ENCODE peak calls at places on chromosomes 5 and 9, in eight cellular contexts. Y, W, I, R, J, Q, F and V are unnamed samples.

GRCh38 chr5:172853355-172853975 is 19.4 kb downstream of the ERGIC1 start:
- ATAC-seq in Y (peak; percentile 25), W (peak; percentile 62), I (no peak), R (no peak), J (no peak), Q (no peak), F (no peak), V (no peak)

GRCh38 chr5:78964889-78965288 is 20.2 kb downstream of the ARSB start:
- ATAC-seq in Y (peak; percentile 64), W (peak; percentile 88), I (no peak), R (no peak), J (no peak), Q (no peak), F (peak; percentile 86), V (peak; percentile 57)

GRCh38 chr5:141330299-141331080 is at the start of gene PCDHGA1:
- ATAC-seq in Y (peak; percentile 31), W (no peak), I (peak; percentile 59), R (no peak), J (peak; percentile 50), Q (peak; percentile 44), F (peak; percentile 64), V (no peak)

GRCh38 chr9:136670571-136671253 is 8.0 kb downstream of the EGFL7 start:
- ATAC-seq in Y (no peak), W (no peak), I (no peak), R (no peak), J (no peak), Q (no peak), F (no peak), V (no peak)

GRCh38 chr9:92426501-92426900 is 2.2 kb upstream of the OMD start:
- ATAC-seq in Y (no peak), W (no peak), I (no peak), R (no peak), J (no peak), Q (no peak), F (no peak), V (no peak)

GRCh38 chr9:108062680-108063079 is 573.1 kb upstream of the KLF4 start:
- ATAC-seq in Y (no peak), W (no peak), I (no peak), R (no peak), J (no peak), Q (no peak), F (no peak), V (no peak)

GRCh38 chr9:110116543-110116885 is 91.4 kb downstream of the C9orf152 start:
- ATAC-seq in Y (no peak), W (peak; percentile 63), I (no peak), R (no peak), J (no peak), Q (no peak), F (no peak), V (no peak)

GRCh38 chr5:20972419-20972925 is 984.5 kb upstream of the CDH18 start:
- ATAC-seq in Y (peak; percentile 79), W (peak; percentile 85), I (no peak), R (no peak), J (no peak), Q (no peak), F (peak; percentile 87), V (peak; percentile 83)

GRCh38 chr9:36993933-36994764 is 39.9 kb downstream of the PAX5 start:
- ATAC-seq in Y (no peak), W (no peak), I (peak; percentile 24), R (no peak), J (no peak), Q (no peak), F (no peak), V (peak; percentile 36)

GRCh38 chr9:110602281-110602680 is 22.7 kb upstream of the SVEP1 start:
- ATAC-seq in Y (no peak), W (no peak), I (no peak), R (no peak), J (no peak), Q (no peak), F (no peak), V (peak; percentile 99)

GRCh38 chr5:149887622-149888183 is 56.9 kb downstream of the PDE6A start:
- ATAC-seq in Y (peak; percentile 29), W (no peak), I (no peak), R (no peak), J (no peak), Q (no peak), F (peak; percentile 49), V (no peak)

GRCh38 chr5:16544607-16545374 is 72.0 kb downstream of the RETREG1 start:
- ATAC-seq in Y (peak; percentile 60), W (no peak), I (no peak), R (no peak), J (no peak), Q (no peak), F (peak; percentile 75), V (no peak)

GRCh38 chr5:179795049-179795862 is 1.5 kb downstream of the LTC4S start:
- ATAC-seq in Y (peak; percentile 32), W (no peak), I (no peak), R (peak; percentile 2), J (no peak), Q (no peak), F (no peak), V (peak; percentile 32)

GRCh38 chr5:44795496-44795895 is 13.3 kb upstream of the MRPS30 start:
- ATAC-seq in Y (no peak), W (no peak), I (no peak), R (no peak), J (no peak), Q (no peak), F (no peak), V (no peak)

GRCh38 chr5:132237670-132238069 is 10.0 kb upstream of the P4HA2 start:
- ATAC-seq in Y (no peak), W (peak; percentile 40), I (no peak), R (no peak), J (no peak), Q (no peak), F (no peak), V (no peak)

GRCh38 chr9:113011911-113012381 is at the start of gene ZNF883:
- ATAC-seq in Y (peak; percentile 63), W (peak; percentile 60), I (peak; percentile 75), R (peak; percentile 59), J (peak; percentile 75), Q (no peak), F (peak; percentile 80), V (peak; percentile 57)

GRCh38 chr5:159120446-159120845 is 20.7 kb upstream of the EBF1 start:
- ATAC-seq in Y (no peak), W (no peak), I (peak; percentile 99), R (peak; percentile 29), J (peak; percentile 78), Q (peak; percentile 90), F (no peak), V (no peak)